ENCODE peak calls at places on chromosomes 3 and 15, in six cellular contexts. W is iris pigment epithelial cell, X is HFFc6, I is NT2/D1, N is glomerular endothelial cell, U is B cell. F is an unnamed sample.

GRCh38 chr3:104069114-104069513 is 1297.6 kb upstream of the ALCAM start:
- DNase-seq in N (no peak), W (peak; percentile 16), I (no peak), U (no peak), X (no peak), F (no peak)

GRCh38 chr3:50587806-50588758 is 18.8 kb downstream of the HEMK1 start:
- DNase-seq in X (no peak), N (no peak), I (no peak), W (no peak), U (no peak), F (peak; percentile 51)

GRCh38 chr3:171821778-171822358 is 11.6 kb upstream of the PLD1 start:
- DNase-seq in I (no peak), X (no peak), U (no peak), N (no peak), W (no peak), F (no peak)

GRCh38 chr15:68559342-68560310 is 19.2 kb upstream of the CORO2B start:
- DNase-seq in W (peak; percentile 66), X (peak; percentile 55), N (no peak), I (peak; percentile 89), U (peak; percentile 68), F (peak; percentile 53)

GRCh38 chr15:41543521-41543870 is 561 bp downstream of the RPAP1 start:
- DNase-seq in U (no peak), X (no peak), N (no peak), W (no peak), I (no peak), F (no peak)

GRCh38 chr3:78161736-78162135 is 1121.8 kb downstream of the ROBO2 start:
- DNase-seq in U (no peak), I (no peak), X (no peak), N (no peak), W (no peak), F (no peak)

GRCh38 chr3:9947025-9947995 is 4.9 kb downstream of the PRRT3 start:
- DNase-seq in X (peak; percentile 75), I (no peak), W (peak; percentile 63), U (no peak), N (no peak), F (no peak)

GRCh38 chr3:72738752-72739520 is 109.3 kb downstream of the SHQ1 start:
- DNase-seq in I (no peak), U (peak; percentile 49), X (no peak), W (peak; percentile 16), N (no peak), F (peak; percentile 64)

GRCh38 chr3:25266677-25267076 is 161.4 kb upstream of the RARB start:
- DNase-seq in I (no peak), N (no peak), X (no peak), W (no peak), U (no peak), F (no peak)

GRCh38 chr15:26635105-26635504 is 137.8 kb downstream of the GABRB3 start:
- DNase-seq in W (no peak), I (no peak), U (no peak), X (no peak), N (no peak), F (no peak)

F was measured in activated effector memory CD4-positive, alpha-beta T cell treated with Interleukin-2 at 50 U/mL for 16 hours.